ENCODE peak calls at places on chromosomes 6 and 20, in seven cellular contexts. M is A549, W is ureter, G is NB4, C is AG04450, Z is cardiac fibroblast, H is T-helper 17 cell. X is an unnamed sample.

GRCh38 chr20:24913076-24913628 is 35.9 kb upstream of the CST7 start:
- DNase-seq in M (no peak), W (no peak), G (no peak), C (no peak), Z (no peak), H (no peak), X (peak; percentile 77)

GRCh38 chr6:53161481-53162009 is 12.9 kb upstream of the GCM1 start:
- DNase-seq in M (no peak), W (no peak), G (no peak), C (no peak), Z (no peak), H (no peak), X (no peak)

GRCh38 chr20:64064145-64064698 is 1.2 kb downstream of the TCEA2 start:
- DNase-seq in M (peak; percentile 74), W (no peak), G (peak; percentile 37), C (no peak), Z (no peak), H (no peak), X (no peak)

GRCh38 chr20:33239979-33240736 is 4.4 kb downstream of the BPIFA1 start:
- DNase-seq in M (no peak), W (no peak), G (no peak), C (no peak), Z (no peak), H (no peak), X (no peak)

GRCh38 chr6:30685977-30686907 is at the start of gene PPP1R18:
- DNase-seq in M (no peak), W (peak; percentile 89), G (peak; percentile 67), C (no peak), Z (peak; percentile 77), H (peak; percentile 69), X (no peak)

GRCh38 chr6:24581084-24581669 is 64.8 kb downstream of the KIAA0319 start:
- DNase-seq in M (peak; percentile 30), W (peak; percentile 71), G (peak; percentile 78), C (peak; percentile 21), Z (peak; percentile 73), H (peak; percentile 70), X (no peak)

GRCh38 chr6:8279094-8279805 is 156.1 kb downstream of the SLC35B3 start:
- DNase-seq in M (no peak), W (no peak), G (no peak), C (no peak), Z (no peak), H (no peak), X (no peak)

GRCh38 chr6:19668710-19669109 is 168.5 kb upstream of the ID4 start:
- DNase-seq in M (no peak), W (no peak), G (no peak), C (no peak), Z (peak; percentile 43), H (no peak), X (no peak)

GRCh38 chr6:117976030-117976651 is 69.1 kb downstream of the SLC35F1 start:
- DNase-seq in M (peak; percentile 2), W (no peak), G (peak; percentile 66), C (peak; percentile 8), Z (peak; percentile 62), H (no peak), X (no peak)

X was measured in vagina.